ENCODE peak calls at places on chromosomes 13 and 19, in eight cellular contexts. Z is GM06990, C is psoas muscle, S is body of pancreas, L is Peyer's patch, X is cardiac fibroblast, U is fibroblast of mammary gland, N is mesenchymal stem cell. E is an unnamed sample.
A peak's percentile ranks its signal among the peaks of the same experiment; 100 is the strongest.

GRCh38 chr19:31803819-31804446 is 454.7 kb upstream of the TSHZ3 start:
- DNase-seq in Z (no peak), C (no peak), S (no peak), L (no peak), X (no peak), U (no peak), N (no peak), E (no peak)

GRCh38 chr13:112110479-112110878 is 43.5 kb downstream of the SOX1 start:
- DNase-seq in Z (no peak), C (no peak), S (no peak), L (no peak), X (no peak), U (no peak), N (no peak), E (no peak)

GRCh38 chr13:48866204-48866603 is 109.5 kb upstream of the FNDC3A start:
- DNase-seq in Z (no peak), C (no peak), S (no peak), L (no peak), X (peak; percentile 4), U (no peak), N (no peak), E (no peak)

GRCh38 chr13:76693086-76693485 is 193.1 kb downstream of the KCTD12 start:
- DNase-seq in Z (no peak), C (no peak), S (no peak), L (no peak), X (no peak), U (no peak), N (peak; percentile 14), E (no peak)

GRCh38 chr13:99796175-99796819 is 175.3 kb downstream of the ZIC5 start:
- DNase-seq in Z (no peak), C (no peak), S (no peak), L (no peak), X (peak; percentile 30), U (peak; percentile 51), N (peak; percentile 36), E (peak; percentile 66)

GRCh38 chr13:74573654-74574053 is 439.4 kb upstream of the KLF12 start:
- DNase-seq in Z (no peak), C (no peak), S (no peak), L (no peak), X (no peak), U (no peak), N (no peak), E (no peak)

GRCh38 chr13:93268327-93269028 is 41.9 kb downstream of the GPC6 start:
- DNase-seq in Z (no peak), C (no peak), S (no peak), L (no peak), X (no peak), U (no peak), N (no peak), E (no peak)

GRCh38 chr13:50990540-50991506 is 81.2 kb downstream of the RNASEH2B start:
- DNase-seq in Z (no peak), C (peak; percentile 51), S (peak; percentile 17), L (peak; percentile 58), X (peak; percentile 72), U (peak; percentile 73), N (peak; percentile 80), E (no peak)

GRCh38 chr19:19460258-19460731 is 54.8 kb downstream of the GATAD2A start:
- DNase-seq in Z (peak; percentile 44), C (no peak), S (no peak), L (peak; percentile 59), X (no peak), U (peak; percentile 32), N (peak; percentile 43), E (no peak)

GRCh38 chr19:29548483-29549085 is 22.8 kb downstream of the VSTM2B start:
- DNase-seq in Z (no peak), C (no peak), S (no peak), L (peak; percentile 26), X (no peak), U (no peak), N (no peak), E (no peak)

GRCh38 chr13:25977216-25977615 is 74.6 kb downstream of the SHISA2 start:
- DNase-seq in Z (no peak), C (no peak), S (peak; percentile 19), L (no peak), X (no peak), U (no peak), N (no peak), E (peak; percentile 80)

GRCh38 chr19:11383706-11384048 is 437 bp downstream of the EPOR start:
- DNase-seq in Z (no peak), C (no peak), S (no peak), L (no peak), X (no peak), U (no peak), N (no peak), E (no peak)

GRCh38 chr19:41328818-41329220 is 18.8 kb downstream of the CCDC97 start:
- DNase-seq in Z (no peak), C (no peak), S (no peak), L (no peak), X (no peak), U (no peak), N (no peak), E (no peak)
- H3K4me3 ChIP-seq in Z (no peak overlapping the region), C (no peak overlapping the region), S (no peak overlapping the region), L (no peak overlapping the region), X (no peak overlapping the region), U (no peak overlapping the region), N (no peak overlapping the region), E (no peak overlapping the region)

GRCh38 chr13:44218501-44219240 is 155.0 kb upstream of the SERP2 start:
- DNase-seq in Z (no peak), C (peak; percentile 72), S (peak; percentile 88), L (peak; percentile 63), X (peak; percentile 70), U (peak; percentile 52), N (no peak), E (no peak)
- H3K4me3 ChIP-seq in Z (no peak overlapping the region), C (no peak overlapping the region), S (no peak overlapping the region), L (no peak overlapping the region), X (no peak overlapping the region), U (no peak overlapping the region), N (no peak overlapping the region), E (no peak overlapping the region)

GRCh38 chr19:48698046-48698445 is 2.3 kb downstream of the FUT2 start:
- DNase-seq in Z (no peak), C (no peak), S (peak; percentile 46), L (no peak), X (peak; percentile 82), U (peak; percentile 80), N (peak; percentile 62), E (no peak)

GRCh38 chr19:48696353-48697010 is 711 bp downstream of the FUT2 start:
- DNase-seq in Z (no peak), C (no peak), S (peak; percentile 45), L (no peak), X (no peak), U (no peak), N (peak; percentile 20), E (no peak)

DNA sequence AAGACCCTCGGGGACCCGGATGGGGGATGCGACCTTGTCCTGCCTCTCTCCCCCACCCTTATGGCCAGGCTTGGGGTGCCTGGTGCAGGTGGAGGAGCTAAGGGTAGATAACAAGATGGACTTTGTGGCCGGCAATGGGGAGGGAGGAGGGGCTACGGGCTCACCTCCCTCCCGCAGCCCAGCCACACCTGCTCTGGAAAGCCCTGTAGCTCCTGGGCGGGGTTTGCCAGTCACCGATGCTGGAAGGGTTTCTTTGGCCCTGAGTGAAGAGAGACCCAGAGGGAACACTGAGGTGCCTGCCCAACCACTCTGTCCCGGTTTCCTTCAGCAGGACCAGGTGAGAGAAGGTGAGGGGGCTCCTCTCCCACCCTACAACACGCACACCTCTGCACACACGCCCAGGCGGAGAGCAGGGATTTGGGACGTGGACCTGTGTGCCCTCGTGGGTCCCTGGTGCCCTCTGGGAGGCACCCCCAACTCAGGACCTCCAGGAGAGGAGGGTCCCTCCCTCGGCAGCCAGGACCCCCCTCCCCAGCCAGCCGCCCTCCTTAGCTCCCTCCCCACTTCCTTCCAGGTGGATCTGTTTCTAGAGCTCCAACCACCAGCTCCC is at the start of gene FUT2:
- DNase-seq in Z (no peak), C (no peak), S (peak; percentile 89), L (peak; percentile 91), X (no peak), U (no peak), N (no peak), E (no peak)
- H3K4me3 ChIP-seq in Z (no peak within 1 kb of the TSS), C (peak within 1 kb of the TSS; percentile 45), S (no peak within 1 kb of the TSS), L (peak within 1 kb of the TSS; percentile 42), X (no peak within 1 kb of the TSS), U (no peak within 1 kb of the TSS), N (no peak within 1 kb of the TSS), E (peak within 1 kb of the TSS; percentile 52)

GRCh38 chr19:7196721-7197168 is 97.5 kb downstream of the INSR start:
- DNase-seq in Z (no peak), C (peak; percentile 42), S (peak; percentile 51), L (peak; percentile 64), X (peak; percentile 36), U (peak; percentile 52), N (no peak), E (no peak)
- H3K4me3 ChIP-seq in Z (peak overlapping the region; percentile 67), C (peak overlapping the region; percentile 76), S (no peak overlapping the region), L (peak overlapping the region; percentile 59), X (peak overlapping the region; percentile 43), U (peak overlapping the region; percentile 56), N (no peak overlapping the region), E (peak overlapping the region; percentile 22)